ENCODE peak calls at places on chromosome 5, in six cellular contexts. L, U, C, G, K and B are unnamed samples.

GRCh38 chr5:150412319-150413175 is at the start of gene CD74:
- DNase-seq in L (peak), U (peak), C (peak), G (peak), K (no peak), B (peak)

GRCh38 chr5:134189031-134189430 is 12.3 kb upstream of the SKP1 start:
- DNase-seq in L (no peak), U (no peak), C (peak), G (no peak), K (no peak), B (no peak)

GRCh38 chr5:147554285-147554817 is 44.5 kb upstream of the DPYSL3 start:
- DNase-seq in L (no peak), U (no peak), C (no peak), G (no peak), K (no peak), B (no peak)

GRCh38 chr5:2914991-2915484 is 163.6 kb upstream of the IRX2 start:
- DNase-seq in L (no peak), U (no peak), C (no peak), G (no peak), K (no peak), B (no peak)

GRCh38 chr5:74124826-74125225 is 498.8 kb downstream of the ARHGEF28 start:
- DNase-seq in L (no peak), U (no peak), C (no peak), G (no peak), K (no peak), B (no peak)

GRCh38 chr5:74143724-74144330 is 496.7 kb downstream of the ENC1 start:
- DNase-seq in L (no peak), U (no peak), C (no peak), G (no peak), K (no peak), B (no peak)

GRCh38 chr5:90996089-90996488 is 387.0 kb downstream of the ARRDC3 start:
- DNase-seq in L (no peak), U (no peak), C (no peak), G (no peak), K (no peak), B (no peak)

GRCh38 chr5:86917117-86917579 is 299.4 kb downstream of the COX7C start:
- DNase-seq in L (no peak), U (no peak), C (no peak), G (peak), K (no peak), B (no peak)

GRCh38 chr5:2009986-2010914 is 127.5 kb upstream of the IRX4 start:
- DNase-seq in L (no peak), U (no peak), C (no peak), G (no peak), K (no peak), B (no peak)

GRCh38 chr5:81639556-81639955 is 111.3 kb downstream of the SSBP2 start:
- DNase-seq in L (no peak), U (no peak), C (no peak), G (no peak), K (no peak), B (no peak)

GRCh38 chr5:68287976-68288755 is 72.6 kb downstream of the PIK3R1 start:
- DNase-seq in L (peak), U (peak), C (peak), G (peak), K (peak), B (peak)

GRCh38 chr5:10839118-10839517 is 78.1 kb upstream of the DAP start:
- DNase-seq in L (no peak), U (no peak), C (no peak), G (no peak), K (no peak), B (no peak)

GRCh38 chr5:159917919-159918487 is 1.7 kb downstream of the ADRA1B start:
- DNase-seq in L (no peak), U (no peak), C (peak), G (no peak), K (peak), B (no peak)

GRCh38 chr5:93658044-93658443 is 75.0 kb downstream of the NR2F1 start:
- DNase-seq in L (no peak), U (no peak), C (no peak), G (no peak), K (no peak), B (no peak)

GRCh38 chr5:79544136-79544535 is 30.2 kb upstream of the HOMER1 start:
- DNase-seq in L (no peak), U (no peak), C (no peak), G (no peak), K (no peak), B (no peak)

GRCh38 chr5:146877783-146878470 is 630 bp downstream of the PPP2R2B start:
- DNase-seq in L (no peak), U (peak), C (no peak), G (peak), K (no peak), B (peak)

GRCh38 chr5:142506046-142506445 is 179.8 kb downstream of the FGF1 start:
- DNase-seq in L (no peak), U (no peak), C (no peak), G (no peak), K (no peak), B (no peak)

GRCh38 chr5:105956456-105957177 is 1714.1 kb downstream of the EFNA5 start:
- DNase-seq in L (no peak), U (no peak), C (no peak), G (no peak), K (no peak), B (no peak)

GRCh38 chr5:120644516-120644915 is 180.4 kb downstream of the PRR16 start:
- DNase-seq in L (no peak), U (no peak), C (no peak), G (no peak), K (no peak), B (no peak)

GRCh38 chr5:119465640-119466039 is 13.3 kb downstream of the HSD17B4 start:
- DNase-seq in L (no peak), U (no peak), C (no peak), G (no peak), K (no peak), B (no peak)

GRCh38 chr5:172603425-172603824 is 37.6 kb upstream of the NEURL1B start:
- DNase-seq in L (no peak), U (no peak), C (no peak), G (no peak), K (no peak), B (no peak)

GRCh38 chr5:36657563-36657995 is 51.2 kb downstream of the SLC1A3 start:
- DNase-seq in L (no peak), U (no peak), C (peak), G (no peak), K (no peak), B (no peak)

GRCh38 chr5:109693535-109694152 is 3.9 kb downstream of the MAN2A1 start:
- DNase-seq in L (no peak), U (no peak), C (no peak), G (no peak), K (no peak), B (no peak)

GRCh38 chr5:91151947-91152346 is 231.2 kb downstream of the ARRDC3 start:
- DNase-seq in L (no peak), U (no peak), C (peak), G (no peak), K (peak), B (no peak)

GRCh38 chr5:97986069-97986468 is 787.4 kb upstream of the RGMB start:
- DNase-seq in L (no peak), U (no peak), C (no peak), G (no peak), K (no peak), B (no peak)

GRCh38 chr5:152642406-152642805 is 237.3 kb upstream of the NMUR2 start:
- DNase-seq in L (no peak), U (no peak), C (no peak), G (no peak), K (no peak), B (no peak)

GRCh38 chr5:126594077-126594476 is 942 bp downstream of the ALDH7A1 start:
- DNase-seq in L (no peak), U (no peak), C (no peak), G (no peak), K (no peak), B (no peak)

GRCh38 chr5:180083529-180084060 is 12.0 kb upstream of the RNF130 start:
- DNase-seq in L (no peak), U (no peak), C (no peak), G (no peak), K (no peak), B (no peak)

GRCh38 chr5:62578540-62578939 is at the start of gene LRRC70:
- DNase-seq in L (no peak), U (no peak), C (no peak), G (peak), K (no peak), B (no peak)

GRCh38 chr5:74865799-74866652 is at the start of gene FAM169A:
- DNase-seq in L (peak), U (peak), C (peak), G (peak), K (peak), B (peak)

GRCh38 chr5:13601152-13601551 is 343.3 kb downstream of the DNAH5 start:
- DNase-seq in L (no peak), U (no peak), C (no peak), G (no peak), K (no peak), B (no peak)

GRCh38 chr5:179530069-179530998 is 20.0 kb upstream of the RUFY1 start:
- DNase-seq in L (peak), U (peak), C (peak), G (peak), K (no peak), B (peak)

GRCh38 chr5:150289551-150290390 is at the start of gene CAMK2A:
- DNase-seq in L (no peak), U (no peak), C (no peak), G (no peak), K (no peak), B (peak)

GRCh38 chr5:174491761-174492350 is 232.5 kb upstream of the MSX2 start:
- DNase-seq in L (no peak), U (no peak), C (no peak), G (no peak), K (no peak), B (no peak)

GRCh38 chr5:176857514-176858273 is 41.5 kb downstream of the HK3 start:
- DNase-seq in L (no peak), U (no peak), C (no peak), G (no peak), K (no peak), B (no peak)

GRCh38 chr5:72510610-72511121 is 3.5 kb upstream of the ZNF366 start:
- DNase-seq in L (no peak), U (no peak), C (no peak), G (no peak), K (no peak), B (no peak)